ENCODE peak calls at places on chromosomes 1 and 21, in six cellular contexts. P is left lung, D is lung microvascular endothelial cell, J is left ventricle myocardium superior, G is NCI-H1417, A is hippocampal formation. T is an unnamed sample.

GRCh38 chr1:108719654-108720435 is 7.1 kb downstream of the FNDC7 start:
- DNase-seq in G (no peak), D (peak), P (no peak), A (peak), J (no peak), T (peak)

GRCh38 chr1:12148160-12148957 is 18.4 kb upstream of the TNFRSF1B start:
- DNase-seq in A (no peak), J (no peak), D (no peak), P (no peak), G (no peak), T (no peak)

GRCh38 chr1:224192082-224192786 is 9.2 kb downstream of the DEGS1 start:
- DNase-seq in P (no peak), A (no peak), J (no peak), D (no peak), G (no peak), T (no peak)

GRCh38 chr1:20255666-20256065 is 35.0 kb upstream of the VWA5B1 start:
- DNase-seq in P (no peak), A (no peak), G (peak), J (no peak), D (peak), T (no peak)

GRCh38 chr21:34274001-34274400 is 89.8 kb upstream of the KCNE2 start:
- DNase-seq in D (peak), P (no peak), J (no peak), A (no peak), G (no peak), T (no peak)

GRCh38 chr1:101357444-101357986 is 120.7 kb downstream of the S1PR1 start:
- DNase-seq in G (peak), A (peak), D (peak), J (no peak), P (no peak), T (peak)

GRCh38 chr1:117570988-117571409 is 34.8 kb upstream of the TENT5C start:
- DNase-seq in J (no peak), G (no peak), D (no peak), P (no peak), A (no peak), T (no peak)

GRCh38 chr1:244788493-244789275 is 46.8 kb upstream of the COX20 start:
- DNase-seq in G (no peak), J (no peak), A (no peak), P (no peak), D (no peak), T (no peak)

GRCh38 chr1:214934035-214934434 is 148.5 kb upstream of the KCNK2 start:
- DNase-seq in P (no peak), D (no peak), G (no peak), J (no peak), A (no peak), T (no peak)

GRCh38 chr21:35352066-35352770 is 303.1 kb upstream of the RUNX1 start:
- DNase-seq in A (no peak), P (no peak), D (no peak), J (no peak), G (no peak), T (no peak)

GRCh38 chr1:39214998-39215873 is 10.7 kb downstream of the MACF1 start:
- DNase-seq in A (no peak), D (no peak), G (no peak), J (no peak), P (no peak), T (no peak)

GRCh38 chr1:180262628-180263488 is 32.8 kb downstream of the LHX4 start:
- DNase-seq in J (no peak), A (no peak), D (no peak), G (no peak), P (no peak), T (no peak)

GRCh38 chr21:44295646-44296045 is 4.2 kb upstream of the PFKL start:
- DNase-seq in D (no peak), A (no peak), G (no peak), P (peak), J (no peak), T (no peak)

GRCh38 chr1:160085686-160086089 is 4.3 kb downstream of the KCNJ9 start:
- DNase-seq in J (peak), P (peak), A (peak), D (peak), G (peak), T (peak)

GRCh38 chr1:31577515-31578191 is 1.3 kb downstream of the TINAGL1 start:
- DNase-seq in J (no peak), D (peak), G (no peak), P (peak), A (no peak), T (no peak)

GRCh38 chr21:46081862-46082637 is 15.9 kb upstream of the COL6A2 start:
- DNase-seq in P (peak), J (no peak), D (no peak), A (no peak), G (no peak), T (no peak)

GRCh38 chr1:93714350-93714749 is 32.7 kb upstream of the BCAR3 start:
- DNase-seq in G (no peak), J (no peak), A (no peak), P (no peak), D (no peak), T (no peak)

GRCh38 chr1:211099393-211099792 is 34.6 kb downstream of the KCNH1 start:
- DNase-seq in G (no peak), A (no peak), P (no peak), D (no peak), J (no peak), T (no peak)